ENCODE peak calls at places on chromosomes 16 and 17, in six cellular contexts. G, V, T, D, Z and B are unnamed samples.

GRCh38 chr16:626787-627457 is 3.9 kb upstream of the WFIKKN1 start:
- DNase-seq in D (no peak), Z (peak; percentile 54), T (peak; percentile 72), V (no peak), G (no peak), B (peak; percentile 85)

GRCh38 chr17:68089881-68090280 is 54.3 kb downstream of the KPNA2 start:
- DNase-seq in G (peak; percentile 80), Z (no peak), V (no peak), T (peak; percentile 72), D (no peak), B (no peak)

GRCh38 chr16:57723170-57723569 is 12.4 kb upstream of the KATNB1 start:
- DNase-seq in V (no peak), G (peak; percentile 42), D (no peak), T (no peak), Z (peak; percentile 51), B (no peak)

GRCh38 chr16:53622315-53622714 is 81.3 kb downstream of the RPGRIP1L start:
- DNase-seq in Z (no peak), G (no peak), V (no peak), T (no peak), D (no peak), B (no peak)

GRCh38 chr17:72733619-72734282 is 358.7 kb downstream of the SLC39A11 start:
- DNase-seq in G (peak; percentile 66), T (no peak), V (no peak), D (no peak), Z (no peak), B (no peak)

GRCh38 chr17:77881545-77881944 is 77.0 kb upstream of the TNRC6C start:
- DNase-seq in G (no peak), D (peak; percentile 86), Z (peak; percentile 60), T (no peak), V (peak; percentile 89), B (no peak)

GRCh38 chr17:80834896-80835281 is 156.8 kb upstream of the CHMP6 start:
- DNase-seq in G (no peak), T (no peak), V (no peak), D (no peak), Z (no peak), B (no peak)

GRCh38 chr16:69867796-69868565 is 83.2 kb upstream of the CLEC18A start:
- DNase-seq in T (no peak), D (no peak), V (no peak), Z (no peak), G (no peak), B (no peak)

GRCh38 chr17:31525801-31526549 is 134.5 kb downstream of the RAB11FIP4 start:
- DNase-seq in T (no peak), G (peak; percentile 24), Z (peak; percentile 36), D (peak; percentile 57), V (no peak), B (no peak)

GRCh38 chr17:60513014-60513413 is 13.0 kb downstream of the APPBP2 start:
- DNase-seq in Z (no peak), T (no peak), V (no peak), G (no peak), D (no peak), B (no peak)

GRCh38 chr17:50059256-50059655 is 3.3 kb downstream of the ITGA3 start:
- DNase-seq in G (no peak), T (no peak), V (no peak), Z (no peak), D (no peak), B (no peak)
- TF ChIP-seq REST in G (no peak), T (no peak), V (no peak), Z (no peak), D (no peak), B (no peak)

GRCh38 chr17:81921531-81921862 is 3.5 kb upstream of the SIRT7 start:
- DNase-seq in G (no peak), D (no peak), T (no peak), V (no peak), Z (no peak), B (no peak)
- H3K4me3 ChIP-seq in G (no peak overlapping the region), D (no peak overlapping the region), T (no peak overlapping the region), V (no peak overlapping the region), Z (no peak overlapping the region), B (no peak overlapping the region)

DNA sequence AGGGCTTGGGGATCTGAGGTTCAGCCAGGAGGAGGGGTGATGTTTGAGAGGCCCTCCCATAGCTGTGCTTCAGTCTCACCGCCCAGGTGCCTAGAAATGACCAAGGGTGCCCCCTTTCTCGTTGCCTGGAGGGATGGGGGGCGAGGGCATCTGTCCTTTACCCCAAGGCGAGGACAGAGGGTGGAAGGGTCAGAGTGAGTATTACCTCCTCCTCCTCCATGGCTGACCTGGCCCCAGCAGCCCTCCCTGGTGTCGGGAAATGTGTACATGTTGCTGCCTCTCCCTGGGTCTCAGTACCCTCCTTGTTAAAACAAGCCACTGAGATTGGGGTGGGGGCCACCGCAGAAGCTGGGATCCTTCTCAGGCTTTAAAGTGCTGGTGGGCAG is 2.4 kb downstream of the NECAB2 start:
- DNase-seq in T (no peak), D (no peak), G (no peak), V (no peak), Z (no peak), B (no peak)
- TF ChIP-seq SIN3A in T (no peak), D (no peak), G (no peak), V (no peak), Z (no peak), B (no peak)

GRCh38 chr17:56785997-56786680 is 47.6 kb downstream of the C17orf67 start:
- DNase-seq in G (no peak), Z (no peak), D (no peak), T (no peak), V (no peak), B (no peak)
- TF ChIP-seq REST in G (no peak), Z (no peak), D (no peak), T (no peak), V (no peak), B (no peak)

DNA sequence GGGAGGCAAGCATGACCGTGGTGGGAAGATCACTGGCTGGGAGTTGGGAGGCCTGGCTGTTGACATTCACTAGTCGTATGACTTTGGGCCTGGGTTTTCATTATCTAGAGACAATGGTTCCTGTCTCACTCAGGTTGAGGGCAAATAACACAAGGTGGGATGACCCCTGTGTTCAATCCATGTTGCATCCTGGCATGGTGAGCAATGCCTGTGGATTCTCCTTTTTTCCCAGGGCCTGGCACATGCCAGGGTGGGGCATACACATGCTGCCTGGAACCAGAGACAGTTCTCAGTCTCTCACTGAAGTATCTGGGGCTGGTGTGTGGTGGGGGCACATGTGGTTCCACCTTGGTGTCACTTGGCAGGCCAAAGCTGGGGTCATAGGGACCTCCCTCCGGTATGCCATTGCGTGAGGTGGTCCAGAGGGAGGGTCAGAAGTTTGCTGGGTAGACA is 5.4 kb downstream of the THRA start:
- DNase-seq in T (no peak), Z (no peak), D (no peak), V (no peak), G (no peak), B (no peak)
- H3K4me3 ChIP-seq in T (no peak overlapping the region), Z (no peak overlapping the region), D (peak overlapping the region; percentile 26), V (no peak overlapping the region), G (no peak overlapping the region), B (no peak overlapping the region)

GRCh38 chr17:41919840-41920579 is 1.3 kb upstream of the ACLY start:
- DNase-seq in Z (no peak), T (no peak), V (no peak), G (no peak), D (no peak), B (no peak)
- TF ChIP-seq SIN3A in Z (no peak), T (no peak), V (no peak), G (no peak), D (no peak), B (no peak)